ENCODE peak calls at places on chromosomes 11 and 22, in four cellular contexts. R is iris pigment epithelial cell, W is sciatic nerve, J is GM13977. D is an unnamed sample.

GRCh38 chr11:77140231-77140959 is 12.3 kb downstream of the MYO7A start:
- DNase-seq in J (no peak), W (no peak), R (peak), D (no peak)

GRCh38 chr11:9138133-9138453 is 46.7 kb upstream of the SCUBE2 start:
- DNase-seq in J (no peak), R (no peak), W (no peak), D (no peak)

GRCh38 chr22:23632178-23632577 is at the start of gene DRICH1:
- DNase-seq in J (no peak), W (no peak), R (no peak), D (no peak)

GRCh38 chr22:47375621-47376321 is 613.3 kb downstream of the TBC1D22A start:
- DNase-seq in J (no peak), R (no peak), W (peak), D (no peak)

GRCh38 chr11:45804806-45805304 is at the start of gene SLC35C1:
- DNase-seq in J (peak), R (peak), W (peak), D (peak)

GRCh38 chr11:95065336-95065735 is 1.4 kb upstream of the SRSF8 start:
- DNase-seq in W (no peak), R (no peak), J (no peak), D (no peak)

GRCh38 chr22:33576205-33576604 is 344.1 kb downstream of the LARGE1 start:
- DNase-seq in W (no peak), J (no peak), R (no peak), D (no peak)

GRCh38 chr11:134118016-134118415 is 49.1 kb downstream of the JAM3 start:
- DNase-seq in R (peak), W (no peak), J (no peak), D (no peak)

GRCh38 chr22:22235564-22235963 is 9.0 kb upstream of the VPREB1 start:
- DNase-seq in W (no peak), R (peak), J (peak), D (no peak)

GRCh38 chr11:8090756-8091155 is 9.7 kb downstream of the TUB start:
- DNase-seq in W (peak), J (no peak), R (peak), D (no peak)

GRCh38 chr22:30195245-30196140 is 51.1 kb downstream of the LIF start:
- DNase-seq in R (peak), W (no peak), J (no peak), D (no peak)

GRCh38 chr11:17633987-17634775 is 85.2 kb upstream of the MYOD1 start:
- DNase-seq in R (no peak), J (no peak), W (no peak), D (no peak)

GRCh38 chr22:41966607-41967240 is 2.5 kb upstream of the SEPTIN3 start:
- DNase-seq in R (peak), J (peak), W (no peak), D (peak)

GRCh38 chr11:98965775-98966174 is 55.0 kb upstream of the CNTN5 start:
- DNase-seq in W (no peak), J (no peak), R (no peak), D (no peak)

GRCh38 chr22:30038219-30038618 is 42.0 kb upstream of the HORMAD2 start:
- DNase-seq in W (peak), R (peak), J (no peak), D (peak)

D was measured in astrocyte of the spinal cord.